ENCODE peak calls at places on chromosomes 13 and 19, in four cellular contexts. O, P, U and D are unnamed samples.
A peak's percentile ranks its signal among the peaks of the same experiment; 100 is the strongest.

GRCh38 chr13:106762711-106763110 is 194.8 kb upstream of the ARGLU1 start:
- DNase-seq in U (no peak), O (no peak), P (no peak), D (no peak)

GRCh38 chr19:11014403-11014911 is 53.6 kb downstream of the SMARCA4 start:
- DNase-seq in P (no peak), O (no peak), U (no peak), D (no peak)

GRCh38 chr19:40225440-40226305 is 816 bp downstream of the CCNP start:
- DNase-seq in P (no peak), O (no peak), U (no peak), D (no peak)

GRCh38 chr13:91153372-91153771 is 194.1 kb upstream of the MIR17HG start:
- DNase-seq in P (peak; percentile 57), O (no peak), U (no peak), D (no peak)

GRCh38 chr19:16203256-16204004 is 5.7 kb downstream of the AP1M1 start:
- DNase-seq in U (no peak), O (no peak), P (no peak), D (no peak)

GRCh38 chr13:45821861-45822260 is 29.7 kb downstream of the SIAH3 start:
- DNase-seq in P (no peak), U (no peak), O (no peak), D (no peak)

GRCh38 chr19:32219881-32220552 is 125.4 kb upstream of the ZNF507 start:
- DNase-seq in U (no peak), P (no peak), O (no peak), D (no peak)

GRCh38 chr19:39448271-39448670 is 2.9 kb downstream of the SUPT5H start:
- DNase-seq in U (no peak), P (no peak), O (no peak), D (no peak)

GRCh38 chr13:42497798-42498197 is 76.2 kb upstream of the TNFSF11 start:
- DNase-seq in U (no peak), O (no peak), P (no peak), D (no peak)

GRCh38 chr13:59398127-59398526 is 765.6 kb downstream of the DIAPH3 start:
- DNase-seq in U (no peak), O (no peak), P (no peak), D (no peak)

GRCh38 chr19:5193192-5193591 is 147.4 kb downstream of the PTPRS start:
- DNase-seq in P (no peak), U (no peak), O (peak; percentile 98), D (no peak)

GRCh38 chr19:49746206-49746958 is 16.7 kb downstream of the TSKS start:
- DNase-seq in O (peak; percentile 61), U (peak; percentile 43), P (no peak), D (no peak)

GRCh38 chr13:21297452-21297851 is 121.0 kb downstream of the MRPL57 start:
- DNase-seq in O (peak; percentile 19), U (no peak), P (no peak), D (peak; percentile 1)

GRCh38 chr13:79404985-79405384 is 1.1 kb downstream of the RBM26 start:
- DNase-seq in O (no peak), P (no peak), U (peak; percentile 47), D (no peak)

GRCh38 chr13:43877788-43878187 is 1.8 kb downstream of the CCDC122 start:
- DNase-seq in P (no peak), U (no peak), O (no peak), D (no peak)

GRCh38 chr13:23822252-23822824 is 66.9 kb downstream of the MIPEP start:
- DNase-seq in U (no peak), O (no peak), P (no peak), D (no peak)